ENCODE peak calls at places on chromosomes 11 and 22, in ten cellular contexts. D, L, S, I, B, V, J, H, X and N are unnamed samples.
A peak's percentile ranks its signal among the peaks of the same experiment; 100 is the strongest.

GRCh38 chr11:20022363-20023081 is 137.8 kb downstream of the DBX1 start:
- DNase-seq in D (no peak), L (no peak), S (peak; percentile 93), I (no peak), B (peak; percentile 83), V (no peak), J (no peak), H (no peak), X (peak; percentile 61), N (no peak)

GRCh38 chr11:17736921-17737817 is 2.6 kb downstream of the KCNC1 start:
- DNase-seq in D (no peak), L (no peak), S (no peak), I (no peak), B (no peak), V (no peak), J (no peak), H (no peak), X (no peak), N (no peak)

GRCh38 chr22:49521787-49522224 is 305.9 kb downstream of the BRD1 start:
- DNase-seq in D (no peak), L (no peak), S (no peak), I (no peak), B (no peak), V (no peak), J (no peak), H (no peak), X (no peak), N (no peak)

GRCh38 chr11:61904539-61905048 is 12.8 kb downstream of the RAB3IL1 start:
- DNase-seq in D (no peak), L (no peak), S (peak; percentile 64), I (no peak), B (peak; percentile 41), V (no peak), J (no peak), H (no peak), X (no peak), N (no peak)

GRCh38 chr11:12901272-12901671 is 107.8 kb upstream of the RASSF10 start:
- DNase-seq in D (no peak), L (no peak), S (no peak), I (no peak), B (no peak), V (no peak), J (no peak), H (no peak), X (peak; percentile 28), N (no peak)

GRCh38 chr11:116990061-116990473 is 108.2 kb downstream of the SIK3 start:
- DNase-seq in D (no peak), L (no peak), S (no peak), I (peak; percentile 59), B (peak; percentile 73), V (no peak), J (no peak), H (no peak), X (peak; percentile 79), N (no peak)

GRCh38 chr11:3799143-3799542 is 1.8 kb upstream of the NUP98 start:
- DNase-seq in D (no peak), L (no peak), S (no peak), I (no peak), B (no peak), V (no peak), J (no peak), H (no peak), X (no peak), N (no peak)

GRCh38 chr11:44634401-44635281 is 69.2 kb downstream of the CD82 start:
- DNase-seq in D (no peak), L (no peak), S (peak; percentile 54), I (peak; percentile 85), B (peak; percentile 66), V (peak; percentile 29), J (no peak), H (no peak), X (peak; percentile 58), N (no peak)

GRCh38 chr11:11230802-11231562 is 122.1 kb downstream of the CSNK2A3 start:
- DNase-seq in D (no peak), L (no peak), S (peak; percentile 50), I (no peak), B (no peak), V (peak; percentile 6), J (no peak), H (no peak), X (no peak), N (no peak)

GRCh38 chr11:57477507-57478189 is 17.3 kb downstream of the RTN4RL2 start:
- DNase-seq in D (no peak), L (no peak), S (no peak), I (no peak), B (no peak), V (no peak), J (no peak), H (no peak), X (no peak), N (no peak)

GRCh38 chr22:44442186-44442465 is 55.9 kb downstream of the RTL6 start:
- DNase-seq in D (no peak), L (no peak), S (no peak), I (no peak), B (no peak), V (no peak), J (no peak), H (no peak), X (no peak), N (no peak)

GRCh38 chr22:46538816-46539163 is 1.4 kb upstream of the CELSR1 start:
- DNase-seq in D (no peak), L (no peak), S (no peak), I (no peak), B (peak; percentile 83), V (peak; percentile 33), J (no peak), H (no peak), X (peak; percentile 38), N (no peak)

GRCh38 chr22:48619721-48620120 is 1208.0 kb downstream of the BRD1 start:
- DNase-seq in D (no peak), L (no peak), S (no peak), I (no peak), B (no peak), V (no peak), J (no peak), H (no peak), X (no peak), N (no peak)

GRCh38 chr22:36333632-36334031 is 54.1 kb downstream of the MYH9 start:
- DNase-seq in D (no peak), L (no peak), S (no peak), I (no peak), B (peak; percentile 83), V (no peak), J (no peak), H (no peak), X (no peak), N (no peak)

GRCh38 chr11:57778318-57779037 is 16.9 kb downstream of the CTNND1 start:
- DNase-seq in D (no peak), L (no peak), S (peak; percentile 97), I (peak; percentile 91), B (peak; percentile 89), V (no peak), J (no peak), H (peak; percentile 79), X (peak; percentile 100), N (no peak)

GRCh38 chr11:36077368-36077767 is 133.5 kb downstream of the LDLRAD3 start:
- DNase-seq in D (no peak), L (no peak), S (no peak), I (no peak), B (no peak), V (no peak), J (no peak), H (no peak), X (no peak), N (no peak)

GRCh38 chr22:22914726-22915669 is 27.4 kb downstream of the IGLL5 start:
- DNase-seq in D (no peak), L (no peak), S (no peak), I (no peak), B (no peak), V (no peak), J (no peak), H (no peak), X (no peak), N (no peak)

GRCh38 chr11:9760180-9760550 is 96.3 kb downstream of the SWAP70 start:
- DNase-seq in D (no peak), L (no peak), S (no peak), I (no peak), B (peak; percentile 22), V (peak; percentile 8), J (no peak), H (no peak), X (peak; percentile 88), N (no peak)

GRCh38 chr11:17765381-17766359 is 31.1 kb downstream of the KCNC1 start:
- DNase-seq in D (no peak), L (no peak), S (no peak), I (no peak), B (no peak), V (no peak), J (no peak), H (no peak), X (no peak), N (no peak)

GRCh38 chr22:23790819-23791736 is 4.3 kb downstream of the SMARCB1 start:
- DNase-seq in D (no peak), L (no peak), S (no peak), I (no peak), B (no peak), V (no peak), J (no peak), H (no peak), X (no peak), N (no peak)

GRCh38 chr11:69316941-69317340 is 23.0 kb downstream of the MYEOV start:
- DNase-seq in D (no peak), L (no peak), S (no peak), I (no peak), B (no peak), V (no peak), J (no peak), H (no peak), X (no peak), N (no peak)

GRCh38 chr11:102237096-102237735 is 80.1 kb upstream of the BIRC3 start:
- DNase-seq in D (no peak), L (no peak), S (no peak), I (no peak), B (no peak), V (no peak), J (no peak), H (no peak), X (peak; percentile 35), N (no peak)

GRCh38 chr11:73982595-73982989 is at the start of gene UCP2:
- DNase-seq in D (peak; percentile 78), L (peak; percentile 81), S (peak; percentile 92), I (peak; percentile 71), B (peak; percentile 78), V (peak; percentile 82), J (peak; percentile 80), H (no peak), X (peak; percentile 68), N (peak; percentile 75)

GRCh38 chr11:76153609-76153949 is 52.7 kb downstream of the WNT11 start:
- DNase-seq in D (no peak), L (no peak), S (no peak), I (no peak), B (peak; percentile 78), V (no peak), J (no peak), H (no peak), X (peak; percentile 19), N (no peak)

GRCh38 chr11:127656266-127656879 is 655.8 kb upstream of the KIRREL3 start:
- DNase-seq in D (no peak), L (no peak), S (no peak), I (no peak), B (no peak), V (no peak), J (no peak), H (no peak), X (no peak), N (no peak)

GRCh38 chr11:33377852-33378385 is 120.7 kb downstream of the HIPK3 start:
- DNase-seq in D (no peak), L (no peak), S (no peak), I (no peak), B (no peak), V (no peak), J (no peak), H (no peak), X (no peak), N (no peak)